ENCODE peak calls at places on chromosomes 11 and 22, in seven cellular contexts. One of them, this sample, is unnamed.

GRCh38 chr11:13984616-13985474 is 22.3 kb downstream of the SPON1 start:
- DNase-seq in GM23338: no peak
- DNase-seq in lung microvascular endothelial cell: no peak
- DNase-seq in activated naive CD4-positive, alpha-beta T cell: no peak
- DNase-seq in T-helper 2 cell: no peak
- DNase-seq in brain microvascular endothelial cell: peak; percentile 8
- DNase-seq in A549: no peak
- DNase-seq in this sample: no peak

GRCh38 chr22:29268511-29269229 is 602 bp downstream of the EWSR1 start:
- DNase-seq in GM23338: peak; percentile 48
- DNase-seq in lung microvascular endothelial cell: peak; percentile 67
- DNase-seq in activated naive CD4-positive, alpha-beta T cell: no peak
- DNase-seq in T-helper 2 cell: peak; percentile 67
- DNase-seq in brain microvascular endothelial cell: peak; percentile 41
- DNase-seq in A549: peak; percentile 33
- DNase-seq in this sample: no peak

GRCh38 chr11:118930152-118930712 is 4.5 kb upstream of the BCL9L start:
- DNase-seq in GM23338: peak; percentile 99
- DNase-seq in lung microvascular endothelial cell: peak; percentile 66
- DNase-seq in activated naive CD4-positive, alpha-beta T cell: peak; percentile 74
- DNase-seq in T-helper 2 cell: peak; percentile 80
- DNase-seq in brain microvascular endothelial cell: peak; percentile 69
- DNase-seq in A549: peak; percentile 81
- DNase-seq in this sample: peak; percentile 97

GRCh38 chr22:39068033-39068785 is 8.9 kb upstream of the APOBEC3G start:
- DNase-seq in GM23338: no peak
- DNase-seq in lung microvascular endothelial cell: no peak
- DNase-seq in activated naive CD4-positive, alpha-beta T cell: no peak
- DNase-seq in T-helper 2 cell: no peak
- DNase-seq in brain microvascular endothelial cell: no peak
- DNase-seq in A549: no peak
- DNase-seq in this sample: no peak

GRCh38 chr11:80186687-80187086 is 745.9 kb upstream of the TENM4 start:
- DNase-seq in GM23338: no peak
- DNase-seq in lung microvascular endothelial cell: no peak
- DNase-seq in activated naive CD4-positive, alpha-beta T cell: no peak
- DNase-seq in T-helper 2 cell: no peak
- DNase-seq in brain microvascular endothelial cell: no peak
- DNase-seq in A549: no peak
- DNase-seq in this sample: no peak

GRCh38 chr22:32632650-32633049 is 158.0 kb downstream of the FBXO7 start:
- DNase-seq in GM23338: no peak
- DNase-seq in lung microvascular endothelial cell: no peak
- DNase-seq in activated naive CD4-positive, alpha-beta T cell: no peak
- DNase-seq in T-helper 2 cell: no peak
- DNase-seq in brain microvascular endothelial cell: no peak
- DNase-seq in A549: no peak
- DNase-seq in this sample: no peak

GRCh38 chr11:2792376-2793250 is 92.8 kb upstream of the KCNQ1OT1 start:
- DNase-seq in GM23338: peak; percentile 47
- DNase-seq in lung microvascular endothelial cell: no peak
- DNase-seq in activated naive CD4-positive, alpha-beta T cell: no peak
- DNase-seq in T-helper 2 cell: no peak
- DNase-seq in brain microvascular endothelial cell: no peak
- DNase-seq in A549: no peak
- DNase-seq in this sample: peak; percentile 28

GRCh38 chr11:30653606-30654005 is 67.5 kb upstream of the MPPED2 start:
- DNase-seq in GM23338: peak; percentile 30
- DNase-seq in lung microvascular endothelial cell: no peak
- DNase-seq in activated naive CD4-positive, alpha-beta T cell: no peak
- DNase-seq in T-helper 2 cell: no peak
- DNase-seq in brain microvascular endothelial cell: no peak
- DNase-seq in A549: no peak
- DNase-seq in this sample: no peak

GRCh38 chr11:57458060-57458409 is 2.3 kb upstream of the RTN4RL2 start:
- DNase-seq in GM23338: peak; percentile 81
- DNase-seq in lung microvascular endothelial cell: no peak
- DNase-seq in activated naive CD4-positive, alpha-beta T cell: no peak
- DNase-seq in T-helper 2 cell: no peak
- DNase-seq in brain microvascular endothelial cell: no peak
- DNase-seq in A549: peak; percentile 62
- DNase-seq in this sample: peak; percentile 70

GRCh38 chr22:21642584-21643448 is 714 bp downstream of the SDF2L1 start:
- DNase-seq in GM23338: peak; percentile 94
- DNase-seq in lung microvascular endothelial cell: peak; percentile 63
- DNase-seq in activated naive CD4-positive, alpha-beta T cell: no peak
- DNase-seq in T-helper 2 cell: peak; percentile 68
- DNase-seq in brain microvascular endothelial cell: peak; percentile 43
- DNase-seq in A549: peak; percentile 66
- DNase-seq in this sample: peak; percentile 80

GRCh38 chr11:7597620-7598019 is 75.7 kb downstream of the CYB5R2 start:
- DNase-seq in GM23338: no peak
- DNase-seq in lung microvascular endothelial cell: no peak
- DNase-seq in activated naive CD4-positive, alpha-beta T cell: no peak
- DNase-seq in T-helper 2 cell: no peak
- DNase-seq in brain microvascular endothelial cell: no peak
- DNase-seq in A549: no peak
- DNase-seq in this sample: no peak

This sample was measured in H9.